ENCODE peak calls at places on chromosome 21, in six cellular contexts. U is H7; R is ACHN; C is stimulated activated CD4-positive, alpha-beta T cell treated with anti-CD3 and anti-CD28 coated beads, TNF-alpha, amount 100 ng/mL, for 1 hour; A is AG09319; K is left cardiac atrium. N is an unnamed sample.

GRCh38 chr21:43719748-43720538 is 1.0 kb downstream of the PDXK start:
- DNase-seq in U (peak), R (no peak), C (no peak), A (no peak), K (peak), N (peak)

GRCh38 chr21:29218749-29219148 is 80.0 kb upstream of the BACH1 start:
- DNase-seq in U (no peak), R (no peak), C (no peak), A (no peak), K (no peak), N (no peak)

GRCh38 chr21:41610042-41610839 is 102.3 kb upstream of the TMPRSS2 start:
- DNase-seq in U (peak), R (peak), C (no peak), A (no peak), K (peak), N (peak)

GRCh38 chr21:20856926-20857325 is 141.3 kb upstream of the NCAM2 start:
- DNase-seq in U (no peak), R (no peak), C (no peak), A (no peak), K (no peak), N (peak)

GRCh38 chr21:41570791-41571355 is 62.9 kb upstream of the TMPRSS2 start:
- DNase-seq in U (no peak), R (no peak), C (no peak), A (no peak), K (no peak), N (no peak)

GRCh38 chr21:37367301-37367757 is 756 bp downstream of the DYRK1A start:
- DNase-seq in U (no peak), R (peak), C (peak), A (no peak), K (no peak), N (no peak)

GRCh38 chr21:38241029-38241740 is 15.6 kb upstream of the KCNJ15 start:
- DNase-seq in U (no peak), R (no peak), C (no peak), A (no peak), K (peak), N (no peak)

GRCh38 chr21:44919111-44919912 is 1.4 kb downstream of the ITGB2 start:
- DNase-seq in U (peak), R (no peak), C (no peak), A (no peak), K (peak), N (peak)

GRCh38 chr21:41396452-41397107 is 29.5 kb upstream of the MX1 start:
- DNase-seq in U (no peak), R (no peak), C (no peak), A (no peak), K (no peak), N (peak)

GRCh38 chr21:42310411-42311001 is 4.7 kb downstream of the TFF3 start:
- DNase-seq in U (peak), R (no peak), C (no peak), A (no peak), K (no peak), N (peak)

GRCh38 chr21:41429305-41429704 is 3.3 kb downstream of the MX1 start:
- DNase-seq in U (no peak), R (no peak), C (no peak), A (no peak), K (no peak), N (no peak)

GRCh38 chr21:16794944-16795343 is 717.9 kb upstream of the CXADR start:
- DNase-seq in U (no peak), R (peak), C (no peak), A (peak), K (peak), N (no peak)

GRCh38 chr21:43922949-43923348 is 57.9 kb downstream of the AGPAT3 start:
- DNase-seq in U (peak), R (no peak), C (no peak), A (no peak), K (no peak), N (no peak)

GRCh38 chr21:36155603-36156338 is 853 bp upstream of the DOP1B start:
- DNase-seq in U (no peak), R (no peak), C (no peak), A (no peak), K (peak), N (peak)

GRCh38 chr21:25183577-25183976 is 423.7 kb downstream of the MRPL39 start:
- DNase-seq in U (no peak), R (no peak), C (no peak), A (no peak), K (no peak), N (no peak)

GRCh38 chr21:37551406-37552355 is 185.1 kb downstream of the DYRK1A start:
- DNase-seq in U (no peak), R (peak), C (no peak), A (no peak), K (no peak), N (peak)

GRCh38 chr21:25901580-25901979 is 166.8 kb downstream of the GABPA start:
- DNase-seq in U (no peak), R (no peak), C (no peak), A (no peak), K (no peak), N (no peak)

GRCh38 chr21:32389337-32390015 is 3.3 kb downstream of the URB1 start:
- DNase-seq in U (no peak), R (no peak), C (no peak), A (no peak), K (no peak), N (no peak)

GRCh38 chr21:44517175-44517899 is 22.7 kb downstream of the KRTAP10-1 start:
- DNase-seq in U (peak), R (peak), C (no peak), A (no peak), K (no peak), N (peak)

GRCh38 chr21:41119901-41120300 is 48.1 kb upstream of the BACE2 start:
- DNase-seq in U (no peak), R (no peak), C (no peak), A (no peak), K (no peak), N (no peak)

GRCh38 chr21:28615276-28615675 is 377.4 kb downstream of the LTN1 start:
- DNase-seq in U (no peak), R (no peak), C (no peak), A (no peak), K (no peak), N (no peak)

GRCh38 chr21:41280115-41280919 is 36.3 kb upstream of the FAM3B start:
- DNase-seq in U (no peak), R (no peak), C (no peak), A (peak), K (peak), N (no peak)

GRCh38 chr21:42614811-42615342 is 38.5 kb upstream of the PDE9A start:
- DNase-seq in U (peak), R (peak), C (peak), A (no peak), K (no peak), N (peak)

GRCh38 chr21:20997633-20998455 is at the start of gene NCAM2:
- DNase-seq in U (peak), R (peak), C (peak), A (peak), K (peak), N (peak)

GRCh38 chr21:35505067-35505466 is 456.0 kb upstream of the RUNX1 start:
- DNase-seq in U (no peak), R (no peak), C (no peak), A (no peak), K (no peak), N (no peak)

GRCh38 chr21:44946254-44947041 is 6.6 kb downstream of the SLX9 start:
- DNase-seq in U (no peak), R (no peak), C (no peak), A (no peak), K (peak), N (no peak)

N was measured in endodermal cell.